ENCODE peak calls at places on chromosomes 2 and 18, in five cellular contexts. E is Caco-2, R is lower lobe of right lung, T is MM.1S, Q is fibroblast of lung. P is an unnamed sample.
A peak's percentile ranks its signal among the peaks of the same experiment; 100 is the strongest.

GRCh38 chr18:49654347-49654746 is 92.5 kb downstream of the LIPG start:
- DNase-seq in E (no peak), R (no peak), T (no peak), Q (no peak), P (no peak)

GRCh38 chr2:19312949-19313348 is 45.5 kb downstream of the OSR1 start:
- DNase-seq in E (peak; percentile 12), R (no peak), T (no peak), Q (peak; percentile 44), P (no peak)

GRCh38 chr2:172404824-172405223 is 22.6 kb upstream of the ITGA6 start:
- DNase-seq in E (no peak), R (no peak), T (no peak), Q (peak; percentile 94), P (no peak)

GRCh38 chr2:212157011-212157410 is 381.6 kb downstream of the ERBB4 start:
- DNase-seq in E (no peak), R (no peak), T (no peak), Q (peak; percentile 64), P (no peak)

GRCh38 chr2:220220009-220220408 is 592.6 kb downstream of the SLC4A3 start:
- DNase-seq in E (no peak), R (no peak), T (no peak), Q (no peak), P (no peak)

GRCh38 chr2:217430916-217431576 is 571.2 kb upstream of the TNP1 start:
- DNase-seq in E (no peak), R (no peak), T (no peak), Q (no peak), P (no peak)

GRCh38 chr18:74722237-74722636 is 124.6 kb downstream of the ZNF407 start:
- DNase-seq in E (no peak), R (no peak), T (no peak), Q (peak; percentile 44), P (no peak)

GRCh38 chr2:131493199-131494018 is 1.2 kb upstream of the MZT2A start:
- DNase-seq in E (no peak), R (no peak), T (peak; percentile 35), Q (peak; percentile 5), P (no peak)

GRCh38 chr2:153495725-153496124 is 17.2 kb upstream of the RPRM start:
- DNase-seq in E (no peak), R (no peak), T (no peak), Q (no peak), P (no peak)

GRCh38 chr2:223697921-223698645 is 95.9 kb upstream of the SCG2 start:
- DNase-seq in E (no peak), R (no peak), T (no peak), Q (peak; percentile 77), P (no peak)

GRCh38 chr2:29655391-29656086 is 265.8 kb downstream of the ALK start:
- DNase-seq in E (no peak), R (no peak), T (no peak), Q (peak; percentile 3), P (no peak)

GRCh38 chr2:85789271-85789670 is 35.5 kb downstream of the ATOH8 start:
- DNase-seq in E (no peak), R (no peak), T (no peak), Q (no peak), P (no peak)

GRCh38 chr2:236394571-236394970 is 130.4 kb upstream of the ASB18 start:
- DNase-seq in E (no peak), R (no peak), T (no peak), Q (no peak), P (no peak)

GRCh38 chr2:84293791-84294380 is 165.2 kb downstream of the SUCLG1 start:
- DNase-seq in E (peak; percentile 36), R (no peak), T (no peak), Q (no peak), P (no peak)

GRCh38 chr2:201698588-201699226 is at the start of gene MPP4:
- DNase-seq in E (no peak), R (no peak), T (no peak), Q (peak; percentile 77), P (no peak)

GRCh38 chr18:79056827-79057367 is 12.3 kb upstream of the ATP9B start:
- DNase-seq in E (no peak), R (no peak), T (no peak), Q (no peak), P (no peak)

GRCh38 chr18:46010050-46010449 is 42.9 kb upstream of the EPG5 start:
- DNase-seq in E (no peak), R (no peak), T (no peak), Q (no peak), P (no peak)

GRCh38 chr2:30336978-30337841 is 105.9 kb downstream of the LBH start:
- DNase-seq in E (no peak), R (no peak), T (peak; percentile 94), Q (no peak), P (no peak)

GRCh38 chr2:161128885-161129284 is 31.3 kb upstream of the TANK start:
- DNase-seq in E (no peak), R (no peak), T (no peak), Q (peak; percentile 51), P (no peak)

GRCh38 chr2:221848286-221848685 is 276.2 kb upstream of the EPHA4 start:
- DNase-seq in E (peak; percentile 81), R (no peak), T (no peak), Q (peak; percentile 33), P (no peak)

GRCh38 chr2:38968021-38968420 is 78.3 kb downstream of the ARHGEF33 start:
- DNase-seq in E (no peak), R (no peak), T (no peak), Q (no peak), P (no peak)

GRCh38 chr2:53622141-53622540 is 145.5 kb upstream of the CHAC2 start:
- DNase-seq in E (no peak), R (no peak), T (no peak), Q (peak; percentile 31), P (no peak)

GRCh38 chr18:906416-907170 is 1.9 kb downstream of the ADCYAP1 start:
- DNase-seq in E (no peak), R (no peak), T (no peak), Q (no peak), P (no peak)

GRCh38 chr2:177080746-177081145 is 131.8 kb upstream of the HNRNPA3 start:
- DNase-seq in E (no peak), R (no peak), T (no peak), Q (no peak), P (no peak)

GRCh38 chr2:1539441-1539840 is 126.2 kb downstream of the TPO start:
- DNase-seq in E (no peak), R (no peak), T (no peak), Q (no peak), P (no peak)

DNA sequence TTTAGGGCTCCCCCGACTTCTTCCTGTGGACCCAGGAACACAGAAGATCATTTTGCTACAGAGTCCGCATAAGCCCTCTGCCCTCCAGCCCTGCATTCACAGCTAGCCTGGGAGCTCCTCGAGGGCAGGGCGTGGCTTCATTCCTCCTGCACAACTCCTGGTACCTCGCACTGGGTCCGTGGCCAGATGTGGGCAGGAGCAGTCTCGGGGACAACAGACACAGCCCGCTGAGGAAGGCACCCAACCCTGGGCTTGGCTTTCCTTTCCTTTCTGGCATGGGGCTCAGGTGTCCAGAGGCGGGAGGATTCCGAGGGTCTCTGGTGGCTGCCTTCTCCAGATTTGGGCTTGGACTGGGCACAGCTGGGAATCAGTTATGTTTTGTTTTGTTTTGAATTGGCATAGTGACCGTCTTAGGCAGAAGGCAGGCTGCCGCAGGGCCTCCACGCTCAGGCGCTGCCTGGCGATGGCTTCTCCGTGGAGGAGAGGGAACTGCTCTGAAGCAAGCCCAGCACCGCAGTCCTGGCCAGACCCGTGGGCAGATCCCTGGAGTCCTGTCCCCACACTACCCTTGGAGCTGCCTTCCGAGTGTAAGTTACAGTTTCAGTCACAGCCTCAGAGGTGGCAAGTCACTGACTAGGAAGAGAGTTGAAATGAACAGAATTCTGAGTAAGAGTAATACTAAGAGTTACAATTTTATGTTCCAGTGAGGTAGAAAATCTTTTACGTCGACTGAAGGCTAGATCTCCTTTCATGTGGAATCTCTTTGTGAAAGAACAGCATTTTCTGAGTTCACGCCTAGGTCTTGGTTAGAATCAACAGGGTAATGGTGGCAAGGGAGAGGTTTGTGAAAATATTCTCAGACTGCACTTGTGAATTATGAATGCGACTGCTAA is 47.9 kb downstream of the LDLRAD4 start:
- DNase-seq in E (no peak), R (peak; percentile 68), T (no peak), Q (no peak), P (no peak)
- H3K4me1 ChIP-seq in E (no peaks in the 10 kb centered on the region), R (peaks cover 36% of the 10 kb centered on the region), T (no peaks in the 10 kb centered on the region), Q (no peaks in the 10 kb centered on the region), P (peaks cover 4% of the 10 kb centered on the region)

DNA sequence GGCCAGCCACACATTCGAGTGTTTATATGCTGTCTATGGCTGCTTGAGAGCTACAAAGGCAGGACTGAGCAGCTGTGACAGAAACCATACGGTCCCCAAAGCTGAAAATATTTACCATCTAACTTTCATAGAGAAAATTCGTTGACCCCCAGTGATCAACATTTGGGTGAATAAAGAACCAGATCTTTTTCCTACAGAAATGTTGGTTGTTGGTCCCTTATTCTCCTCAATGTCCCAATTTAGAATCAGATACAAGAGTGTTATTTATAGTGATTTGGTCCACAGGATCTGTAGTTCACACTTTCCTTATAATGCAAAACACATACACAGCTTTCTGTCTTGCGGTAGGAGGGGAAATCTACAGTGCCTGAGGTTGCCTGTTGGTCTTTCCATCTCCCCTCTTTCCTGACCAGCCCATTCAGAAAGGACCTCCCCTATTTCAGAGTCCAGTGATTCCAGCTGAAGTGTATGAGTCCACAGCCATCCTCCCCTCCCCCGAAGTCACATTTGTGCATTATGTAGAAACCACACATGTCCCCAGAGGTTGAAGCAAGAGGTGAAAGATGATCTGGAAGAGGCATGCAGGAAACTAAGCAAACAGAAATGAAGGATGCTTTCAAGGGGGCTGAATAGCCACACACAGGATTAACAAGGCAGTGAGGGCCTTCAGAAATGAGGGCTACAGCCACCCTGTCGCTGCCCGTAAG is 61.9 kb downstream of the SPRED2 start:
- DNase-seq in E (peak; percentile 36), R (no peak), T (no peak), Q (no peak), P (no peak)
- H3K4me1 ChIP-seq in E (peaks cover 64% of the 10 kb centered on the region), R (peaks cover 86% of the 10 kb centered on the region), T (peaks cover 54% of the 10 kb centered on the region), Q (peaks cover 23% of the 10 kb centered on the region), P (no peaks in the 10 kb centered on the region)

GRCh38 chr2:36373149-36373880 is 17.7 kb downstream of the CRIM1 start:
- DNase-seq in E (no peak), R (no peak), T (no peak), Q (peak; percentile 87), P (no peak)
- H3K4me1 ChIP-seq in E (peaks cover 92% of the 10 kb centered on the region), R (peaks cover 95% of the 10 kb centered on the region), T (no peaks in the 10 kb centered on the region), Q (peaks cover 48% of the 10 kb centered on the region), P (peaks cover 31% of the 10 kb centered on the region)

GRCh38 chr2:36453652-36454051 is 98.1 kb downstream of the CRIM1 start:
- DNase-seq in E (no peak), R (no peak), T (no peak), Q (peak; percentile 44), P (no peak)

GRCh38 chr2:36449943-36450392 is 94.4 kb downstream of the CRIM1 start:
- DNase-seq in E (no peak), R (no peak), T (no peak), Q (peak; percentile 83), P (no peak)

GRCh38 chr2:36452279-36452678 is 96.7 kb downstream of the CRIM1 start:
- DNase-seq in E (no peak), R (no peak), T (no peak), Q (peak; percentile 74), P (no peak)

GRCh38 chr2:36450466-36451196 is 95.1 kb downstream of the CRIM1 start:
- DNase-seq in E (no peak), R (no peak), T (no peak), Q (peak; percentile 95), P (no peak)

DNA sequence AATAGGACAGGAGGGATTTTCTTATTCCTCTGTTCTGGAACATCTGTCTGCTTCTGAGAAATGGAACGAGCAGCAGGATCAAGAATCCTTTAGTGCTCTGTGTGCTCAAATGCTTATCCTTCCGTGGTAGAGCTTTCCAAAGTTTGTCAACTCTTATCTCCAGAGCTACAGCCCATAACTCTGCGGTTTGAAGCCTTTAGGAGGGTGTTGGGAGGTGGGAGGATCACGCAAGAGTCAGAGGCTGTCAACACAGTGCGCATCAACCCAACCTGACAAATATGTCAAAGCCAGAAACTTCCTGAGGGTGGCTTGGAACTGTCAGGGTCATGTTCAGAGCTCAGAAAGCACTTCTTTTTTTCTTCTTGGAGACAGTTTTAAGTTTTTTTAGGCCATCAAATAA is 95.9 kb downstream of the CRIM1 start:
- DNase-seq in E (no peak), R (no peak), T (no peak), Q (peak; percentile 83), P (no peak)
- H3K4me1 ChIP-seq in E (peaks cover 92% of the 10 kb centered on the region), R (peaks cover 45% of the 10 kb centered on the region), T (no peaks in the 10 kb centered on the region), Q (peaks cover 68% of the 10 kb centered on the region), P (peaks cover 21% of the 10 kb centered on the region)